ENCODE peak calls at places on chromosomes 13 and 19, in nine cellular contexts. D, B, A, E, P, X, V, L and H are unnamed samples.

GRCh38 chr19:6060600-6061391 is 49.5 kb downstream of the RFX2 start:
- DNase-seq in D (no peak), B (no peak), A (peak), E (no peak), P (no peak), X (no peak), V (peak), L (peak), H (peak)

GRCh38 chr13:100984349-100984748 is 309.8 kb upstream of the TMTC4 start:
- DNase-seq in D (no peak), B (no peak), A (no peak), E (no peak), P (no peak), X (no peak), V (no peak), L (no peak), H (no peak)

GRCh38 chr13:111395511-111396393 is 75.3 kb downstream of the TEX29 start:
- DNase-seq in D (no peak), B (no peak), A (peak), E (no peak), P (no peak), X (no peak), V (no peak), L (no peak), H (peak)

GRCh38 chr19:2702170-2703076 is at the start of gene GNG7:
- DNase-seq in D (peak), B (peak), A (peak), E (peak), P (peak), X (peak), V (peak), L (peak), H (peak)

GRCh38 chr13:26050568-26051230 is 1.1 kb downstream of the SHISA2 start:
- DNase-seq in D (peak), B (no peak), A (peak), E (peak), P (no peak), X (no peak), V (peak), L (peak), H (peak)

GRCh38 chr13:91304740-91305139 is 42.7 kb upstream of the MIR17HG start:
- DNase-seq in D (no peak), B (no peak), A (no peak), E (no peak), P (no peak), X (no peak), V (no peak), L (no peak), H (no peak)

GRCh38 chr13:40074338-40074737 is 418.9 kb downstream of the COG6 start:
- DNase-seq in D (peak), B (no peak), A (no peak), E (no peak), P (no peak), X (no peak), V (no peak), L (no peak), H (peak)

GRCh38 chr13:66114127-66114526 is 1116.0 kb downstream of the PCDH9 start:
- DNase-seq in D (no peak), B (no peak), A (no peak), E (no peak), P (no peak), X (no peak), V (no peak), L (no peak), H (no peak)

GRCh38 chr13:110499621-110500281 is 61.8 kb downstream of the RAB20 start:
- DNase-seq in D (no peak), B (no peak), A (no peak), E (no peak), P (no peak), X (no peak), V (no peak), L (no peak), H (no peak)

GRCh38 chr13:36207672-36208071 is 6.7 kb downstream of the SOHLH2 start:
- DNase-seq in D (peak), B (no peak), A (no peak), E (no peak), P (no peak), X (no peak), V (no peak), L (no peak), H (no peak)

GRCh38 chr13:54029226-54029625 is 1000.6 kb downstream of the OLFM4 start:
- DNase-seq in D (no peak), B (no peak), A (no peak), E (no peak), P (no peak), X (no peak), V (no peak), L (peak), H (no peak)

GRCh38 chr13:32940601-32941000 is 75.6 kb upstream of the KL start:
- DNase-seq in D (peak), B (no peak), A (no peak), E (peak), P (peak), X (no peak), V (no peak), L (peak), H (no peak)

GRCh38 chr19:2166741-2167738 is 3.3 kb downstream of the DOT1L start:
- DNase-seq in D (peak), B (peak), A (peak), E (peak), P (peak), X (peak), V (no peak), L (peak), H (peak)

GRCh38 chr19:42270346-42271044 is 1.4 kb downstream of the CIC start:
- DNase-seq in D (peak), B (no peak), A (no peak), E (no peak), P (no peak), X (peak), V (no peak), L (no peak), H (no peak)

GRCh38 chr13:106145997-106146864 is 389.2 kb downstream of the EFNB2 start:
- DNase-seq in D (no peak), B (no peak), A (no peak), E (no peak), P (no peak), X (no peak), V (no peak), L (peak), H (peak)
- TF ChIP-seq CTCF in D (no peak), B (no peak), A (peak), E (no peak), P (no peak), X (no peak), V (no peak), L (peak), H (peak)

GRCh38 chr19:51691122-51692064 is 1.7 kb upstream of the SPACA6 start:
- DNase-seq in D (peak), B (no peak), A (no peak), E (no peak), P (no peak), X (no peak), V (peak), L (peak), H (peak)
- H3K27ac ChIP-seq in D (peak), B (peak), A (no peak), E (peak), P (peak), X (peak), V (no peak), L (peak), H (peak)

GRCh38 chr19:46076031-46076880 is 35.5 kb upstream of the IGFL4 start:
- DNase-seq in D (no peak), B (no peak), A (no peak), E (no peak), P (no peak), X (no peak), V (no peak), L (no peak), H (no peak)
- TF ChIP-seq CTCF in D (no peak), B (no peak), A (peak), E (no peak), P (no peak), X (no peak), V (peak), L (no peak), H (peak)

GRCh38 chr19:12270854-12271253 is 23.8 kb downstream of the ZNF44 start:
- DNase-seq in D (no peak), B (no peak), A (no peak), E (no peak), P (no peak), X (no peak), V (no peak), L (no peak), H (no peak)
- H3K27ac ChIP-seq in D (no peak), B (no peak), A (no peak), E (no peak), P (no peak), X (no peak), V (no peak), L (no peak), H (no peak)

GRCh38 chr19:17946965-17947784 is 14.4 kb downstream of the CCDC124 start:
- DNase-seq in D (no peak), B (no peak), A (peak), E (no peak), P (no peak), X (no peak), V (no peak), L (no peak), H (no peak)
- TF ChIP-seq CTCF in D (no peak), B (no peak), A (no peak), E (no peak), P (peak), X (no peak), V (peak), L (peak), H (no peak)

GRCh38 chr13:50693755-50694154 is 149.7 kb downstream of the DLEU7 start:
- DNase-seq in D (peak), B (no peak), A (no peak), E (peak), P (peak), X (no peak), V (peak), L (no peak), H (no peak)
- H3K27ac ChIP-seq in D (peak), B (no peak), A (no peak), E (peak), P (peak), X (peak), V (peak), L (peak), H (peak)

DNA sequence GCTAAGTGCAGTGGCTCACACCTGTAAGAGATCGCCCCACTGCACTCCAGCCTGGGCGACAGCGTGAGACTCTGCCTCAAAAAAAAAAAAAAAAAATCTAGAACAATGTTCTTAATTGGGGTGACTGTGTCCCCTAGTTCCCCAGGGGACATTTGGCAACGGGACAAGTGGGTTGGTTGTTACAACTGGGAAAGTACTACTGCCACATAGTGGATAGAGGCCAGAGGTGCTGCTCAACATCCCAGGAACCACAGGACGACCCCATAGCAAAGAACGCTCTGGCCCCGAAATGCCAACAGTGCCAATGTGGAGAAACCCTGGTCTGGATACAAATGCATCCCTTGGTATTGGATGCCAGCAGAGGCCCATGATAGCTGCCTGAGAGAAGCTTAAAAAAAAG is 11.8 kb downstream of the NLRP12 start:
- DNase-seq in D (no peak), B (no peak), A (peak), E (no peak), P (no peak), X (no peak), V (peak), L (no peak), H (peak)
- TF ChIP-seq CTCF in D (peak), B (no peak), A (peak), E (no peak), P (no peak), X (no peak), V (peak), L (peak), H (peak)

DNA sequence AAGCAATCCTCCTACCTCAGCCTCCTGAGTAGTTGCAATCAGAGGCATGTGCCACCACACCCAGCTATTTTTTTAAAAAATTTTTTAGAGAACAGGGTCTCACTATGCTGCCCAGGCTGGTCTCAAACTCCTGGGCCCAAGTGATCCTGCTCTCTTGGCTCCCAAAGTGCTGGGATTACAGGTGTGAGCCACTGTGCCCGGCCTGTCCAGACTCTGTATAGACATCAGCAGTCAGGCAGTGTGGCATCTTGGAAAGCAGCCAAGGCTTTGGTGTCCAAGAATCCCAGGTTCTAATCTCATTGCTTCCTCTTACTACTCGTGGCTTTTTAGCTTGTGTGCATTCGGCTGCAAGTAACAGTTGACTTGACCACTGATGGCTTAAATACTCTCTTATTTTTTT is 43.4 kb downstream of the BICRA start:
- DNase-seq in D (no peak), B (no peak), A (no peak), E (no peak), P (no peak), X (no peak), V (no peak), L (no peak), H (no peak)
- H3K27ac ChIP-seq in D (no peak), B (no peak), A (no peak), E (no peak), P (no peak), X (no peak), V (no peak), L (no peak), H (no peak)

GRCh38 chr13:98486412-98486811 is 90.5 kb downstream of the STK24 start:
- DNase-seq in D (no peak), B (no peak), A (no peak), E (no peak), P (no peak), X (no peak), V (no peak), L (no peak), H (peak)
- TF ChIP-seq CTCF in D (no peak), B (no peak), A (no peak), E (no peak), P (no peak), X (no peak), V (no peak), L (no peak), H (no peak)

GRCh38 chr19:39125199-39125553 is 410 bp upstream of the PAK4 start:
- DNase-seq in D (no peak), B (no peak), A (no peak), E (no peak), P (no peak), X (no peak), V (no peak), L (no peak), H (no peak)

GRCh38 chr19:39124136-39124764 is 1.3 kb upstream of the PAK4 start:
- DNase-seq in D (no peak), B (no peak), A (no peak), E (no peak), P (no peak), X (no peak), V (no peak), L (no peak), H (peak)

GRCh38 chr19:39122934-39123731 is 2.5 kb upstream of the PAK4 start:
- DNase-seq in D (no peak), B (no peak), A (no peak), E (no peak), P (no peak), X (no peak), V (no peak), L (no peak), H (no peak)

GRCh38 chr19:39115105-39115847 is 10.3 kb upstream of the PAK4 start:
- DNase-seq in D (no peak), B (no peak), A (no peak), E (no peak), P (no peak), X (no peak), V (no peak), L (no peak), H (no peak)

DNA sequence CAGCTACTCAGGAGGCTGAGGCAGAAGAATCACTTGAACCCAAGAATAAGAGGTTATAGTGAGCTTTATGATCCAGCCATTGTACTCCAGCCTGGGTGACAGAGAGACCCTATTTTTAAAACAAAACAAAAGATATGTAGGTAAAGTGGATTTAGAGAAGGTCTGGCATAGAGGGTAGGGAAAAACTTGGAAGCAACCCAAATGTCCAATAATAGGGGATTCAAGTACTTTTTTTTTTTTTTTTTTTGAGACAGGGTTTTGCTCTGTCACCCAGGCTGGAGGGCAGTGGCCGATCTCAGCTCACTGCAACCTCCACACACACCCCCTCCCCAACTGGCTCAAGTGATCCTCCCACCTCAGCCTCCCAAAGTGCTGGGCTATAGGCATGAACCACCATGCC is 5.8 kb upstream of the PAK4 start:
- DNase-seq in D (no peak), B (no peak), A (no peak), E (no peak), P (no peak), X (no peak), V (no peak), L (no peak), H (no peak)
- H3K27ac ChIP-seq in D (no peak), B (no peak), A (no peak), E (no peak), P (no peak), X (no peak), V (no peak), L (no peak), H (no peak)